ENCODE peak calls at places on chromosomes 3 and 15, in five cellular contexts. One of them, this sample, is unnamed.

GRCh38 chr15:53675832-53676231 is 83.6 kb downstream of the WDR72 start:
- DNase-seq in NCI-H345: peak; percentile 7
- DNase-seq in smooth muscle cell of the brain vasculature: no peak
- DNase-seq in activated T-helper 1 cell treated with Interleukin-2 at 50 U/mL for 16 hours: no peak
- DNase-seq in progenitor cell of endocrine pancreas: no peak
- DNase-seq in this sample: no peak

GRCh38 chr15:62486041-62486440 is 321.0 kb upstream of the C2CD4B start:
- DNase-seq in NCI-H345: no peak
- DNase-seq in smooth muscle cell of the brain vasculature: no peak
- DNase-seq in activated T-helper 1 cell treated with Interleukin-2 at 50 U/mL for 16 hours: no peak
- DNase-seq in progenitor cell of endocrine pancreas: no peak
- DNase-seq in this sample: no peak

GRCh38 chr3:16427309-16427965 is 86.1 kb downstream of the RFTN1 start:
- DNase-seq in NCI-H345: no peak
- DNase-seq in smooth muscle cell of the brain vasculature: peak; percentile 51
- DNase-seq in activated T-helper 1 cell treated with Interleukin-2 at 50 U/mL for 16 hours: no peak
- DNase-seq in progenitor cell of endocrine pancreas: no peak
- DNase-seq in this sample: peak; percentile 81

GRCh38 chr15:96042734-96043224 is 287.7 kb upstream of the NR2F2 start:
- DNase-seq in NCI-H345: no peak
- DNase-seq in smooth muscle cell of the brain vasculature: no peak
- DNase-seq in activated T-helper 1 cell treated with Interleukin-2 at 50 U/mL for 16 hours: no peak
- DNase-seq in progenitor cell of endocrine pancreas: no peak
- DNase-seq in this sample: no peak

GRCh38 chr3:31010491-31010890 is 116.0 kb upstream of the GADL1 start:
- DNase-seq in NCI-H345: no peak
- DNase-seq in smooth muscle cell of the brain vasculature: no peak
- DNase-seq in activated T-helper 1 cell treated with Interleukin-2 at 50 U/mL for 16 hours: no peak
- DNase-seq in progenitor cell of endocrine pancreas: no peak
- DNase-seq in this sample: no peak

GRCh38 chr3:12796171-12797123 is at the start of gene CAND2:
- DNase-seq in NCI-H345: peak; percentile 57
- DNase-seq in smooth muscle cell of the brain vasculature: no peak
- DNase-seq in activated T-helper 1 cell treated with Interleukin-2 at 50 U/mL for 16 hours: peak; percentile 11
- DNase-seq in progenitor cell of endocrine pancreas: peak; percentile 44
- DNase-seq in this sample: peak; percentile 75

GRCh38 chr15:90095521-90095959 is 6.7 kb downstream of the IDH2 start:
- DNase-seq in NCI-H345: peak; percentile 90
- DNase-seq in smooth muscle cell of the brain vasculature: no peak
- DNase-seq in activated T-helper 1 cell treated with Interleukin-2 at 50 U/mL for 16 hours: no peak
- DNase-seq in progenitor cell of endocrine pancreas: no peak
- DNase-seq in this sample: no peak

GRCh38 chr3:129695203-129695602 is 88.7 kb upstream of the PLXND1 start:
- DNase-seq in NCI-H345: no peak
- DNase-seq in smooth muscle cell of the brain vasculature: no peak
- DNase-seq in activated T-helper 1 cell treated with Interleukin-2 at 50 U/mL for 16 hours: no peak
- DNase-seq in progenitor cell of endocrine pancreas: no peak
- DNase-seq in this sample: no peak

GRCh38 chr3:55485208-55485791 is 1.8 kb downstream of the WNT5A start:
- DNase-seq in NCI-H345: peak; percentile 72
- DNase-seq in smooth muscle cell of the brain vasculature: no peak
- DNase-seq in activated T-helper 1 cell treated with Interleukin-2 at 50 U/mL for 16 hours: no peak
- DNase-seq in progenitor cell of endocrine pancreas: peak; percentile 69
- DNase-seq in this sample: peak; percentile 87

GRCh38 chr15:70528270-70528706 is 235.1 kb downstream of the UACA start:
- DNase-seq in NCI-H345: peak; percentile 11
- DNase-seq in smooth muscle cell of the brain vasculature: no peak
- DNase-seq in activated T-helper 1 cell treated with Interleukin-2 at 50 U/mL for 16 hours: no peak
- DNase-seq in progenitor cell of endocrine pancreas: no peak
- DNase-seq in this sample: no peak

GRCh38 chr15:25727867-25728600 is 135.1 kb downstream of the ATP10A start:
- DNase-seq in NCI-H345: no peak
- DNase-seq in smooth muscle cell of the brain vasculature: no peak
- DNase-seq in activated T-helper 1 cell treated with Interleukin-2 at 50 U/mL for 16 hours: no peak
- DNase-seq in progenitor cell of endocrine pancreas: no peak
- DNase-seq in this sample: no peak

GRCh38 chr3:123419156-123419849 is 29.6 kb downstream of the ADCY5 start:
- DNase-seq in NCI-H345: no peak
- DNase-seq in smooth muscle cell of the brain vasculature: no peak
- DNase-seq in activated T-helper 1 cell treated with Interleukin-2 at 50 U/mL for 16 hours: no peak
- DNase-seq in progenitor cell of endocrine pancreas: no peak
- DNase-seq in this sample: no peak

GRCh38 chr3:103499967-103500366 is 1065.2 kb downstream of the ZPLD1 start:
- DNase-seq in NCI-H345: no peak
- DNase-seq in smooth muscle cell of the brain vasculature: no peak
- DNase-seq in activated T-helper 1 cell treated with Interleukin-2 at 50 U/mL for 16 hours: no peak
- DNase-seq in progenitor cell of endocrine pancreas: no peak
- DNase-seq in this sample: no peak

GRCh38 chr15:39580117-39580629 is 706 bp upstream of the THBS1 start:
- DNase-seq in NCI-H345: peak; percentile 82
- DNase-seq in smooth muscle cell of the brain vasculature: peak; percentile 83
- DNase-seq in activated T-helper 1 cell treated with Interleukin-2 at 50 U/mL for 16 hours: peak; percentile 73
- DNase-seq in progenitor cell of endocrine pancreas: peak; percentile 92
- DNase-seq in this sample: peak; percentile 84

GRCh38 chr15:90038639-90039095 is 37.5 kb downstream of the ZNF710 start:
- DNase-seq in NCI-H345: no peak
- DNase-seq in smooth muscle cell of the brain vasculature: no peak
- DNase-seq in activated T-helper 1 cell treated with Interleukin-2 at 50 U/mL for 16 hours: no peak
- DNase-seq in progenitor cell of endocrine pancreas: no peak
- DNase-seq in this sample: no peak

GRCh38 chr15:70852501-70853269 is 1.3 kb downstream of the LARP6 start:
- DNase-seq in NCI-H345: no peak
- DNase-seq in smooth muscle cell of the brain vasculature: no peak
- DNase-seq in activated T-helper 1 cell treated with Interleukin-2 at 50 U/mL for 16 hours: no peak
- DNase-seq in progenitor cell of endocrine pancreas: no peak
- DNase-seq in this sample: peak; percentile 80

GRCh38 chr3:149655826-149656599 is 1.8 kb downstream of the WWTR1 start:
- DNase-seq in NCI-H345: no peak
- DNase-seq in smooth muscle cell of the brain vasculature: no peak
- DNase-seq in activated T-helper 1 cell treated with Interleukin-2 at 50 U/mL for 16 hours: no peak
- DNase-seq in progenitor cell of endocrine pancreas: no peak
- DNase-seq in this sample: peak; percentile 37

GRCh38 chr3:28334552-28334951 is 14.0 kb upstream of the ZCWPW2 start:
- DNase-seq in NCI-H345: no peak
- DNase-seq in smooth muscle cell of the brain vasculature: no peak
- DNase-seq in activated T-helper 1 cell treated with Interleukin-2 at 50 U/mL for 16 hours: no peak
- DNase-seq in progenitor cell of endocrine pancreas: no peak
- DNase-seq in this sample: no peak

GRCh38 chr3:69531975-69532827 is 146.3 kb upstream of the FRMD4B start:
- DNase-seq in NCI-H345: peak; percentile 3
- DNase-seq in smooth muscle cell of the brain vasculature: no peak
- DNase-seq in activated T-helper 1 cell treated with Interleukin-2 at 50 U/mL for 16 hours: no peak
- DNase-seq in progenitor cell of endocrine pancreas: no peak
- DNase-seq in this sample: no peak

GRCh38 chr3:82671466-82671865 is 910.0 kb upstream of the GBE1 start:
- DNase-seq in NCI-H345: no peak
- DNase-seq in smooth muscle cell of the brain vasculature: no peak
- DNase-seq in activated T-helper 1 cell treated with Interleukin-2 at 50 U/mL for 16 hours: no peak
- DNase-seq in progenitor cell of endocrine pancreas: no peak
- DNase-seq in this sample: no peak

GRCh38 chr3:184489457-184489856 is 72.1 kb upstream of the EPHB3 start:
- DNase-seq in NCI-H345: no peak
- DNase-seq in smooth muscle cell of the brain vasculature: no peak
- DNase-seq in activated T-helper 1 cell treated with Interleukin-2 at 50 U/mL for 16 hours: no peak
- DNase-seq in progenitor cell of endocrine pancreas: no peak
- DNase-seq in this sample: no peak

GRCh38 chr15:40028853-40029252 is 10.1 kb downstream of the SRP14 start:
- DNase-seq in NCI-H345: no peak
- DNase-seq in smooth muscle cell of the brain vasculature: no peak
- DNase-seq in activated T-helper 1 cell treated with Interleukin-2 at 50 U/mL for 16 hours: no peak
- DNase-seq in progenitor cell of endocrine pancreas: no peak
- DNase-seq in this sample: no peak

GRCh38 chr3:100110101-100110500 is 4.2 kb downstream of the FILIP1L start:
- DNase-seq in NCI-H345: no peak
- DNase-seq in smooth muscle cell of the brain vasculature: no peak
- DNase-seq in activated T-helper 1 cell treated with Interleukin-2 at 50 U/mL for 16 hours: no peak
- DNase-seq in progenitor cell of endocrine pancreas: no peak
- DNase-seq in this sample: no peak

GRCh38 chr3:48503406-48504050 is 446 bp downstream of the SHISA5 start:
- DNase-seq in NCI-H345: no peak
- DNase-seq in smooth muscle cell of the brain vasculature: no peak
- DNase-seq in activated T-helper 1 cell treated with Interleukin-2 at 50 U/mL for 16 hours: no peak
- DNase-seq in progenitor cell of endocrine pancreas: no peak
- DNase-seq in this sample: peak; percentile 75

GRCh38 chr3:155382396-155383042 is 89.0 kb upstream of the STRIT1 start:
- DNase-seq in NCI-H345: peak; percentile 61
- DNase-seq in smooth muscle cell of the brain vasculature: peak; percentile 50
- DNase-seq in activated T-helper 1 cell treated with Interleukin-2 at 50 U/mL for 16 hours: no peak
- DNase-seq in progenitor cell of endocrine pancreas: peak; percentile 74
- DNase-seq in this sample: peak; percentile 70

GRCh38 chr15:75631935-75632334 is 6.4 kb upstream of the SNUPN start:
- DNase-seq in NCI-H345: no peak
- DNase-seq in smooth muscle cell of the brain vasculature: no peak
- DNase-seq in activated T-helper 1 cell treated with Interleukin-2 at 50 U/mL for 16 hours: no peak
- DNase-seq in progenitor cell of endocrine pancreas: no peak
- DNase-seq in this sample: no peak

GRCh38 chr3:12730511-12731234 is 28.4 kb downstream of the TMEM40 start:
- DNase-seq in NCI-H345: no peak
- DNase-seq in smooth muscle cell of the brain vasculature: no peak
- DNase-seq in activated T-helper 1 cell treated with Interleukin-2 at 50 U/mL for 16 hours: no peak
- DNase-seq in progenitor cell of endocrine pancreas: no peak
- DNase-seq in this sample: no peak